ENCODE peak calls at places on chromosomes 12 and 14, in five cellular contexts. One of them, this sample, is unnamed.

GRCh38 chr12:122861586-122861970 is 26.3 kb downstream of the HIP1R start:
- DNase-seq in activated CD4-positive, CD25-positive, alpha-beta regulatory T cell: no peak
- DNase-seq in SHP77: no peak
- DNase-seq in PC-3: no peak
- DNase-seq in left ventricle myocardium inferior: no peak
- DNase-seq in this sample: no peak

GRCh38 chr12:127810026-127810425 is 456.9 kb upstream of the TMEM132C start:
- DNase-seq in SHP77: peak; percentile 62
- DNase-seq in left ventricle myocardium inferior: no peak
- DNase-seq in PC-3: peak; percentile 72
- DNase-seq in activated CD4-positive, CD25-positive, alpha-beta regulatory T cell: no peak
- DNase-seq in this sample: peak; percentile 56

GRCh38 chr14:49586673-49587460 is 687 bp upstream of the RPS29 start:
- DNase-seq in activated CD4-positive, CD25-positive, alpha-beta regulatory T cell: peak; percentile 36
- DNase-seq in SHP77: peak; percentile 13
- DNase-seq in PC-3: peak; percentile 91
- DNase-seq in left ventricle myocardium inferior: no peak
- DNase-seq in this sample: peak; percentile 55

GRCh38 chr12:34219046-34219770 is 196.9 kb downstream of the ALG10 start:
- DNase-seq in activated CD4-positive, CD25-positive, alpha-beta regulatory T cell: peak; percentile 6
- DNase-seq in SHP77: no peak
- DNase-seq in left ventricle myocardium inferior: no peak
- DNase-seq in PC-3: no peak
- DNase-seq in this sample: no peak

GRCh38 chr12:121801601-121802484 is 2.0 kb upstream of the SETD1B start:
- DNase-seq in PC-3: peak; percentile 27
- DNase-seq in activated CD4-positive, CD25-positive, alpha-beta regulatory T cell: no peak
- DNase-seq in left ventricle myocardium inferior: no peak
- DNase-seq in SHP77: no peak
- DNase-seq in this sample: no peak

GRCh38 chr14:51521764-51522163 is 129.9 kb upstream of the FRMD6 start:
- DNase-seq in activated CD4-positive, CD25-positive, alpha-beta regulatory T cell: no peak
- DNase-seq in left ventricle myocardium inferior: no peak
- DNase-seq in SHP77: no peak
- DNase-seq in PC-3: peak; percentile 60
- DNase-seq in this sample: no peak

GRCh38 chr14:104371917-104372316 is 207.6 kb upstream of the C14orf180 start:
- DNase-seq in activated CD4-positive, CD25-positive, alpha-beta regulatory T cell: no peak
- DNase-seq in PC-3: no peak
- DNase-seq in left ventricle myocardium inferior: no peak
- DNase-seq in SHP77: no peak
- DNase-seq in this sample: no peak

GRCh38 chr14:90513151-90514014 is 116.6 kb downstream of the CALM1 start:
- DNase-seq in activated CD4-positive, CD25-positive, alpha-beta regulatory T cell: no peak
- DNase-seq in left ventricle myocardium inferior: peak; percentile 85
- DNase-seq in SHP77: peak; percentile 96
- DNase-seq in PC-3: peak; percentile 90
- DNase-seq in this sample: no peak

GRCh38 chr14:22865424-22866215 is 5.9 kb upstream of the LRP10 start:
- DNase-seq in left ventricle myocardium inferior: no peak
- DNase-seq in SHP77: no peak
- DNase-seq in activated CD4-positive, CD25-positive, alpha-beta regulatory T cell: no peak
- DNase-seq in PC-3: no peak
- DNase-seq in this sample: no peak

GRCh38 chr12:57452937-57453509 is 2.1 kb upstream of the INHBE start:
- DNase-seq in activated CD4-positive, CD25-positive, alpha-beta regulatory T cell: peak; percentile 17
- DNase-seq in PC-3: peak; percentile 86
- DNase-seq in left ventricle myocardium inferior: peak; percentile 80
- DNase-seq in SHP77: peak; percentile 76
- DNase-seq in this sample: no peak

GRCh38 chr12:51171884-51172514 is 936 bp downstream of the TFCP2 start:
- DNase-seq in activated CD4-positive, CD25-positive, alpha-beta regulatory T cell: no peak
- DNase-seq in PC-3: peak; percentile 1
- DNase-seq in SHP77: peak; percentile 36
- DNase-seq in left ventricle myocardium inferior: no peak
- DNase-seq in this sample: peak; percentile 11

GRCh38 chr14:23669441-23669840 is 33.3 kb downstream of the DHRS2 start:
- DNase-seq in SHP77: no peak
- DNase-seq in activated CD4-positive, CD25-positive, alpha-beta regulatory T cell: no peak
- DNase-seq in left ventricle myocardium inferior: no peak
- DNase-seq in PC-3: no peak
- DNase-seq in this sample: no peak

GRCh38 chr12:121939190-121939589 is 20.8 kb downstream of the CFAP251 start:
- DNase-seq in PC-3: no peak
- DNase-seq in SHP77: no peak
- DNase-seq in left ventricle myocardium inferior: no peak
- DNase-seq in activated CD4-positive, CD25-positive, alpha-beta regulatory T cell: no peak
- DNase-seq in this sample: no peak

GRCh38 chr14:50041980-50042379 is 74.4 kb downstream of the VCPKMT start:
- DNase-seq in left ventricle myocardium inferior: no peak
- DNase-seq in activated CD4-positive, CD25-positive, alpha-beta regulatory T cell: no peak
- DNase-seq in PC-3: no peak
- DNase-seq in SHP77: no peak
- DNase-seq in this sample: no peak

GRCh38 chr12:100395811-100396210 is 38.9 kb downstream of the SLC17A8 start:
- DNase-seq in PC-3: no peak
- DNase-seq in left ventricle myocardium inferior: no peak
- DNase-seq in activated CD4-positive, CD25-positive, alpha-beta regulatory T cell: no peak
- DNase-seq in SHP77: no peak
- DNase-seq in this sample: no peak

GRCh38 chr14:94462763-94463572 is 10.4 kb upstream of the SERPINA11 start:
- DNase-seq in activated CD4-positive, CD25-positive, alpha-beta regulatory T cell: no peak
- DNase-seq in SHP77: no peak
- DNase-seq in PC-3: no peak
- DNase-seq in left ventricle myocardium inferior: no peak
- DNase-seq in this sample: no peak

GRCh38 chr12:131000000-131000486 is 46.3 kb downstream of the ADGRD1 start:
- DNase-seq in SHP77: no peak
- DNase-seq in left ventricle myocardium inferior: no peak
- DNase-seq in PC-3: no peak
- DNase-seq in activated CD4-positive, CD25-positive, alpha-beta regulatory T cell: no peak
- DNase-seq in this sample: no peak

GRCh38 chr14:59964251-59965007 is 44.5 kb downstream of the LRRC9 start:
- DNase-seq in SHP77: no peak
- DNase-seq in activated CD4-positive, CD25-positive, alpha-beta regulatory T cell: no peak
- DNase-seq in PC-3: peak; percentile 70
- DNase-seq in left ventricle myocardium inferior: no peak
- DNase-seq in this sample: no peak

GRCh38 chr12:69894800-69895199 is 69.8 kb downstream of the MYRFL start:
- DNase-seq in SHP77: no peak
- DNase-seq in PC-3: no peak
- DNase-seq in left ventricle myocardium inferior: no peak
- DNase-seq in activated CD4-positive, CD25-positive, alpha-beta regulatory T cell: no peak
- DNase-seq in this sample: no peak